ENCODE peak calls at places on chromosomes 11 and 22, in eight cellular contexts. B is T-helper 9 cell; X is activated effector memory CD4-positive, alpha-beta T cell treated with Interleukin-2 at 50 U/mL for 16 hours; E is Panc1; F is activated naive CD4-positive, alpha-beta T cell; Z is upper lobe of right lung; M is activated CD8-positive, alpha-beta T cell treated with anti-CD3 and anti-CD28 coated beads, Interleukin-2, amount 10 ng/mL, durations not matched to agents 7 days and 5 days; T is activated CD4-positive, alpha-beta T cell treated with anti-CD3 and anti-CD28 coated beads, Interleukin-2, amount 10 ng/mL, durations not matched to agents 7 days and 5 days. O is an unnamed sample.
A peak's percentile ranks its signal among the peaks of the same experiment; 100 is the strongest.

GRCh38 chr11:75246673-75247350 is 6.2 kb downstream of the TPBGL start:
- DNase-seq in T (no peak), F (no peak), M (no peak), X (no peak), B (no peak), E (no peak), Z (peak; percentile 56), O (no peak)

GRCh38 chr11:34830648-34831047 is 85.5 kb downstream of the APIP start:
- DNase-seq in X (no peak), T (no peak), Z (no peak), B (no peak), M (no peak), E (no peak), F (no peak), O (no peak)

GRCh38 chr11:120500414-120500936 is 11.1 kb upstream of the GRIK4 start:
- DNase-seq in B (no peak), M (no peak), F (no peak), X (no peak), E (no peak), Z (no peak), T (no peak), O (no peak)

GRCh38 chr22:23591203-23591791 is 11.2 kb upstream of the IGLL1 start:
- DNase-seq in X (peak; percentile 23), Z (peak; percentile 78), E (peak; percentile 38), M (peak; percentile 71), T (peak; percentile 57), B (peak; percentile 43), F (peak; percentile 32), O (peak; percentile 53)

GRCh38 chr11:69355959-69356702 is 62.2 kb downstream of the MYEOV start:
- DNase-seq in T (no peak), E (no peak), F (no peak), M (no peak), B (no peak), Z (no peak), X (no peak), O (no peak)

GRCh38 chr22:46967445-46968358 is 205.3 kb downstream of the TBC1D22A start:
- DNase-seq in T (no peak), E (no peak), M (no peak), Z (no peak), B (no peak), X (no peak), F (no peak), O (no peak)

GRCh38 chr11:66687831-66688281 is 10.2 kb upstream of the RBM4B start:
- DNase-seq in B (no peak), T (no peak), F (no peak), E (no peak), Z (peak; percentile 53), M (no peak), X (no peak), O (no peak)

GRCh38 chr11:116518141-116518540 is 254.6 kb downstream of the BUD13 start:
- DNase-seq in B (no peak), M (no peak), Z (no peak), X (no peak), E (no peak), F (no peak), T (no peak), O (no peak)

GRCh38 chr11:100925935-100926334 is 203.7 kb downstream of the PGR start:
- DNase-seq in M (no peak), X (no peak), F (no peak), B (no peak), T (no peak), Z (no peak), E (no peak), O (no peak)

GRCh38 chr11:65487467-65488272 is 11.2 kb upstream of the MALAT1 start:
- DNase-seq in F (no peak), X (no peak), B (no peak), T (peak; percentile 66), M (no peak), Z (peak; percentile 96), E (peak; percentile 96), O (peak; percentile 96)

GRCh38 chr11:36356201-36356600 is 60.1 kb downstream of the PRR5L start:
- DNase-seq in T (no peak), Z (no peak), B (no peak), M (no peak), X (no peak), E (no peak), F (no peak), O (no peak)

GRCh38 chr11:13596601-13597000 is 71.9 kb upstream of the FAR1 start:
- DNase-seq in F (no peak), M (no peak), Z (no peak), T (no peak), X (no peak), B (no peak), E (no peak), O (no peak)

GRCh38 chr11:11672101-11672500 is 50.3 kb upstream of the GALNT18 start:
- DNase-seq in F (no peak), X (no peak), Z (no peak), T (no peak), E (no peak), B (no peak), M (no peak), O (no peak)

GRCh38 chr11:74909812-74910211 is 39.1 kb downstream of the XRRA1 start:
- DNase-seq in Z (no peak), T (no peak), X (no peak), E (no peak), F (no peak), B (no peak), M (no peak), O (no peak)

GRCh38 chr11:124768914-124769313 is 6.8 kb upstream of the ESAM start:
- DNase-seq in X (no peak), T (no peak), M (no peak), E (no peak), F (no peak), Z (no peak), B (no peak), O (no peak)

GRCh38 chr22:37020192-37020479 is 594 bp downstream of the MPST start:
- DNase-seq in E (no peak), X (no peak), F (no peak), B (no peak), Z (no peak), M (peak; percentile 26), T (no peak), O (no peak)

GRCh38 chr11:130624946-130625345 is 176.5 kb downstream of the ADAMTS15 start:
- DNase-seq in T (no peak), X (no peak), F (no peak), M (no peak), B (no peak), Z (no peak), E (no peak), O (no peak)

GRCh38 chr22:19806213-19807160 is 45.9 kb downstream of the TBX1 start:
- DNase-seq in E (peak; percentile 2), Z (peak; percentile 87), T (no peak), M (no peak), F (no peak), B (no peak), X (no peak), O (no peak)

GRCh38 chr22:19242699-19243098 is 48.8 kb downstream of the CLTCL1 start:
- DNase-seq in E (no peak), F (no peak), Z (no peak), X (no peak), M (no peak), T (no peak), B (no peak), O (no peak)

GRCh38 chr11:88552377-88553029 is 215.0 kb upstream of the CTSC start:
- DNase-seq in T (peak; percentile 70), X (peak; percentile 13), F (peak; percentile 24), M (peak; percentile 74), E (no peak), B (peak; percentile 39), Z (peak; percentile 66), O (peak; percentile 53)

GRCh38 chr11:86438685-86439084 is 64.0 kb downstream of the CCDC81 start:
- DNase-seq in M (no peak), Z (no peak), B (no peak), E (no peak), X (no peak), F (no peak), T (no peak), O (no peak)

GRCh38 chr22:20298803-20299735 is 20.8 kb downstream of the DGCR6L start:
- DNase-seq in E (no peak), B (peak; percentile 85), Z (peak; percentile 95), T (peak; percentile 92), M (peak; percentile 91), X (peak; percentile 89), F (peak; percentile 93), O (peak; percentile 89)

GRCh38 chr22:35484651-35485372 is 55.8 kb upstream of the RASD2 start:
- DNase-seq in M (no peak), Z (no peak), F (no peak), E (no peak), B (no peak), T (no peak), X (no peak), O (no peak)

O was measured in mesothelial cell of epicardium.